ENCODE peak calls at places on chromosome 12, in four cellular contexts. V is HFF-Myc, Q is neural progenitor cell, H is mammary epithelial cell. T is an unnamed sample.

GRCh38 chr12:91357381-91357780 is 174.8 kb upstream of the DCN start:
- DNase-seq in H (no peak), Q (no peak), V (no peak), T (no peak)

GRCh38 chr12:66984962-66985361 is 284.2 kb upstream of the CAND1 start:
- DNase-seq in V (no peak), H (peak; percentile 83), Q (no peak), T (no peak)

GRCh38 chr12:131929530-131930456 is 717 bp downstream of the PUS1 start:
- DNase-seq in V (no peak), H (peak; percentile 40), Q (peak; percentile 71), T (no peak)

GRCh38 chr12:6341439-6342139 is at the start of gene TNFRSF1A:
- DNase-seq in Q (peak; percentile 62), H (peak; percentile 74), V (no peak), T (no peak)

GRCh38 chr12:105920161-105920684 is 218.5 kb downstream of the NUAK1 start:
- DNase-seq in Q (no peak), H (peak; percentile 92), V (no peak), T (no peak)

GRCh38 chr12:73863541-73863940 is 674.1 kb upstream of the ATXN7L3B start:
- DNase-seq in V (no peak), Q (no peak), H (peak; percentile 59), T (no peak)

GRCh38 chr12:26896913-26897312 is 40.9 kb downstream of the INTS13 start:
- DNase-seq in H (no peak), Q (no peak), V (no peak), T (no peak)

GRCh38 chr12:117438809-117439208 is 77.4 kb upstream of the NOS1 start:
- DNase-seq in Q (no peak), V (no peak), H (no peak), T (no peak)

GRCh38 chr12:6810758-6811157 is 10.9 kb upstream of the GPR162 start:
- DNase-seq in Q (no peak), V (no peak), H (no peak), T (no peak)

GRCh38 chr12:9115731-9116689 is at the start of gene A2M:
- DNase-seq in H (no peak), Q (no peak), V (no peak), T (no peak)

GRCh38 chr12:117329756-117330155 is 31.7 kb downstream of the NOS1 start:
- DNase-seq in Q (no peak), H (no peak), V (no peak), T (no peak)

GRCh38 chr12:29220632-29221336 is 71.7 kb downstream of the FAR2 start:
- DNase-seq in V (no peak), H (no peak), Q (no peak), T (no peak)

GRCh38 chr12:9636150-9636549 is 28.4 kb upstream of the KLRB1 start:
- DNase-seq in H (no peak), V (no peak), Q (no peak), T (no peak)

GRCh38 chr12:90028620-90029051 is 320.0 kb upstream of the ATP2B1 start:
- DNase-seq in V (no peak), H (peak; percentile 53), Q (no peak), T (no peak)

GRCh38 chr12:57549909-57550627 is at the start of gene KIF5A:
- DNase-seq in Q (peak; percentile 87), H (no peak), V (no peak), T (no peak)

GRCh38 chr12:115485967-115486366 is 791.5 kb downstream of the MED13L start:
- DNase-seq in H (no peak), V (no peak), Q (no peak), T (no peak)

GRCh38 chr12:115485503-115485902 is 792.0 kb downstream of the MED13L start:
- DNase-seq in V (no peak), H (no peak), Q (no peak), T (no peak)

GRCh38 chr12:115478505-115478904 is 794.5 kb upstream of the TBX3 start:
- DNase-seq in V (no peak), H (no peak), Q (no peak), T (no peak)

GRCh38 chr12:115481141-115481540 is 796.4 kb downstream of the MED13L start:
- DNase-seq in V (no peak), Q (no peak), H (no peak), T (no peak)
- TF ChIP-seq CTCF in V (no peak), Q (peak; percentile 7), H (no peak), T (no peak)

DNA sequence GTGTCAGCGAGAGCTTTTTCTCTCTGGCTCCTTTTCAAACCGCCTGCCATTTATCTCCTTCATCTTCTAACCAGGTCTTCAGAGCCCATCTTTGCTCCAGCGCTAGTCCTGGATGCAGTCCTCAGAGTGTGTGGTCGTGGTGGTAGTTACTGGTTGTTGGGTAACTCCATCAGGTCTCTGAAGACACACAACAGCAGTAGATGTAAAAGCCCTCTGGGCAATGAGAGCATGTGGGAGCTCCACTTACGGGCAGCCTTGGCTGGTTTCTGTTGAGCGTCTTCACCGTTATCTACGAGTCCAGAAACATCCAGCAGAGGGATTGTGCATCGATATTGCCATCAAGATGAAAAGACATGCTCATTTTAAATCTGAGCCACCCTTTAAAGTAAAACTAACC is 61.2 kb downstream of the FBXL14 start:
- DNase-seq in Q (no peak), V (no peak), H (no peak), T (no peak)
- TF ChIP-seq CTCF in Q (no peak), V (no peak), H (no peak), T (peak; percentile 9)

DNA sequence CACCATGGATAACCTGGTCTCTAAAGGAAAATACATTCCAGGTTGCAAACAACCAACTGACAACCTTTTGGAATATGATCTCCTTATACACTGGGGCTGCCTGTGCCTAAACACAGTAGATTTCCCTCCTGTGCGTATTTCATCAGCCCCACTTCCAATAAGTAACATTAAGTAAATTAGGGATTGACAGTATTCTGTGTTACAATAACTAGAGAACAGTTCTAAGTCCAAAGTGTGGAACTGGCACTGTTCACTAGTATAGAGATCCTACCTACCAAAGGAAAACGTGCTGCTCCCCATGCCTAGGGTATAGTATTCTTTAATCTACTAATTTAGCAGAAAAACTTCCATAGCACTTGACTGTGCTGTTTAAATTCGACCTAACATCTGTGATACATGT is 82.8 kb downstream of the SLC38A1 start:
- DNase-seq in Q (no peak), V (no peak), H (no peak), T (no peak)
- TF ChIP-seq CTCF in Q (no peak), V (no peak), H (no peak), T (no peak)

DNA sequence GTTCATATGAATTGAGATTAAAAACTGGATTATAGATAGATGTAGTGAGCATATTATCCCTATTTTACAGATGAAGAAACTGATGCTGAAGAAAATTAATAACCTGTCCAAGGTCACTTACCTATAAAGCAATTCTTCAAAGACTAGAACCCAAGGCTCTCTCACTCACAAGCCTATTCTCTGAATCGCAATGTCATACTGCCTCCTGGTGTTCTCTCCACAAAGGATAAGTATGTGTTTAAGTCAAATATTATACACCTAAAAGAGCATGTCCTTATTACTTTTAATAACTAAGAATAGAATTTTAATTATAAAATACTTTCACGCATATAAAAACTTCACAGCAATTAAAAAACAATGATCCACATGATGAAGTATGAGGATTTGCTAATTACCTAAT is 721.3 kb upstream of the USP15 start:
- DNase-seq in V (no peak), H (peak; percentile 10), Q (peak; percentile 23), T (no peak)
- TF ChIP-seq CTCF in V (no peak), H (peak; percentile 54), Q (peak; percentile 50), T (no peak)

DNA sequence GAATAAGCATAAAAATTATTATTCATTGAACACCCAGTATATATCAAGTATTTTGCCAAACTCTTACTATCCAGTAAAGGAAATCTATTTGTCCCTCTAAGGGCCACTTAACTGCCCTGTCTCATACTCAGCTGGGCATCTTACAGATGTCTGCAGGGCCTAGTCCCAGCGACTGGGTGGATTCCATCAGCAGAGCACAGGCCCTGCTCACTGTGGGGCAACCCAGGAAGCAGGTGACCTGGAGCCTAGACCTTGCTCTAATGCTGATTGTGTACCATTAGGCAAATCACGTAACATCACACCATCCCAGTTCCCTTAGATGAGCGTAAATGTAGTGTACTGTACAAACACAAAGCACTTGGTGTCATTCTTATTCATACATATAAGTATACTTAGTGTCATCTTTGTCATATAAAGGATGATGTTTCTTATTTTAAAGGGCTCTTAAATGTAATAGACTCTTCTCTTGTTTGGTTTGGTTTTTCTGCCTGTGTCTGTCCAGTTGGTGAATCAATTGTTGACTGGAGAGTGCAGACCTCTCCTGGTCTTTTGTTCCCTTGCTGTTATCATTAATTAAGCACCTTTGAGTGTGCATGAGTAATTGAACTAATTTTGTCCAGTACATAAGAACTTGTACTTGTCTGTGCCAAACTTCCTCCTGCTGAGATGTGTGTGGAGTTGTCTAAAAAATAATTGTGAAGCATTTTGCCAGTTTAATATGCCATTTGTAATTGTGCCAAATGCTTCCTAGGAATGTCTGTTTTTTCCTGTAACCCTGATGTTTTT is 49.3 kb downstream of the RAB35 start:
- DNase-seq in Q (no peak), H (no peak), V (no peak), T (no peak)
- TF ChIP-seq CTCF in Q (no peak), H (no peak), V (no peak), T (no peak)

DNA sequence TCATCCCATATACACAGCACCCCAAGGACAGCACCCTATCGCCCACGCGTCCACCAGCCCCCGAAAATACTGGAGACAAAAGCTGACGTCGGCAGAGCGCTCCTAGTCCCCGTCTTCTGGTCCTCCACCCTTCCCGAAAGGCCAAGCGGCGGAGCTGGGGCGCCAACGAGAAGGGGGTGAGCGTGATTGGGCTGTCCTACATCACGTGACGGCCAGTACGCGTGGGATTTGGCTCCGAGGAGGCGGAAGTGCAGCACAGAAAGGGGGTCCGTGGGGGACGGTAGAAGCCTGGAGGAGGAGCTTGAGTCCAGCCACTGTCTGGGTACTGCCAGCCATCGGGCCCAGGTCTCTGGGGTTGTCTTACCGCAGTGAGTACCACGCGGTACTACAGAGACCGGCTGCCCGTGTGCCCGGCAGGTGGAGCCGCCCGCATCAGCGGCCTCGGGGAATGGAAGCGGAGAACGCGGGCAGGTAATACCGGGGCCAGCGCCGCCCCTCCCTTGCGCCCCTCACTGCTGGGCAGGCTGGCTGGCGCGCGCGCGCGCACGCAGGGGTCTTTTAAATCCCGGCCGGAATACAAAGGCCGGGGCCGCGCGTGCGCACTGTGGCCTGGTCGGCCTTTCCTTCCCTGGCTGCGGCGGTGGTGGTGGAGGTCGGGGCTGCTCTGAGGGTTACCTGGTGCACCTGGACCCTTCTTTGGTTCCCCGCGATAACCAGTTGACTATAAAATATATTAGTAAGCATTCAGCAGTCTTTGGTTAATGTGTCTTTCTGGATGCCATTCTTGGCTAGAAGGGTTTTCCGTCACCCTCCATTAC is at the start of gene TDG:
- DNase-seq in H (peak; percentile 98), V (peak; percentile 98), Q (peak; percentile 98), T (peak; percentile 90)
- TF ChIP-seq CTCF in H (peak; percentile 37), V (no peak), Q (peak; percentile 20), T (peak; percentile 20)

GRCh38 chr12:93380480-93381121 is 2.9 kb downstream of the NUDT4 start:
- DNase-seq in Q (peak; percentile 19), V (no peak), H (peak; percentile 35), T (no peak)
- TF ChIP-seq CTCF in Q (peak; percentile 47), V (no peak), H (peak; percentile 21), T (peak; percentile 21)